ENCODE peak calls at places on chromosome 17, in five cellular contexts. C, K, J, Q and A are unnamed samples. For H3K9me3, the result is how much of the 10 kb centered on the place peaks cover.

GRCh38 chr17:81328925-81329278 is 33.8 kb upstream of the SLC38A10 start:
- DNase-seq in J (peak), K (no peak), C (no peak), Q (no peak), A (no peak)

GRCh38 chr17:75271955-75272847 is 1.2 kb upstream of the MIF4GD start:
- DNase-seq in Q (peak), J (peak), K (peak), C (peak), A (no peak)

GRCh38 chr17:39750131-39751015 is 12.6 kb downstream of the GRB7 start:
- DNase-seq in K (peak), J (no peak), C (peak), Q (peak), A (no peak)

GRCh38 chr17:79672496-79672895 is 58.2 kb upstream of the ENPP7 start:
- DNase-seq in C (no peak), K (no peak), J (no peak), Q (no peak), A (no peak)

GRCh38 chr17:46158323-46159296 is 34.6 kb downstream of the KANSL1 start:
- DNase-seq in C (no peak), J (no peak), K (no peak), Q (no peak), A (no peak)

GRCh38 chr17:79114455-79115301 is 40.1 kb downstream of the ENGASE start:
- DNase-seq in J (peak), Q (peak), K (peak), C (peak), A (peak)

GRCh38 chr17:82399030-82399429 is 19.1 kb upstream of the HEXD start:
- DNase-seq in Q (no peak), C (no peak), K (peak), J (no peak), A (no peak)

GRCh38 chr17:78001182-78001581 is 42.7 kb downstream of the TNRC6C start:
- DNase-seq in C (no peak), Q (no peak), K (no peak), J (no peak), A (no peak)

GRCh38 chr17:78935419-78936323 is 10.5 kb upstream of the TIMP2 start:
- DNase-seq in Q (no peak), J (peak), K (peak), C (peak), A (no peak)

GRCh38 chr17:39769974-39770587 is 32.3 kb downstream of the GRB7 start:
- DNase-seq in Q (peak), J (peak), C (no peak), K (no peak), A (no peak)

GRCh38 chr17:52938623-52939230 is 780.2 kb upstream of the CA10 start:
- DNase-seq in C (no peak), Q (no peak), K (no peak), J (no peak), A (no peak)
- H3K9me3 ChIP-seq in C (under half), Q (under half), K (under half), J (under half), A (under half)

GRCh38 chr17:59807892-59808509 is 84.7 kb downstream of the TUBD1 start:
- DNase-seq in C (no peak), J (no peak), K (no peak), Q (no peak), A (no peak)

GRCh38 chr17:59800530-59800942 is 92.2 kb downstream of the TUBD1 start:
- DNase-seq in C (no peak), J (peak), Q (no peak), K (no peak), A (no peak)

GRCh38 chr17:59803377-59803757 is 89.4 kb downstream of the TUBD1 start:
- DNase-seq in J (no peak), K (no peak), C (no peak), Q (no peak), A (no peak)

GRCh38 chr17:59802160-59802559 is 90.6 kb downstream of the TUBD1 start:
- DNase-seq in K (no peak), C (no peak), J (no peak), Q (no peak), A (no peak)

DNA sequence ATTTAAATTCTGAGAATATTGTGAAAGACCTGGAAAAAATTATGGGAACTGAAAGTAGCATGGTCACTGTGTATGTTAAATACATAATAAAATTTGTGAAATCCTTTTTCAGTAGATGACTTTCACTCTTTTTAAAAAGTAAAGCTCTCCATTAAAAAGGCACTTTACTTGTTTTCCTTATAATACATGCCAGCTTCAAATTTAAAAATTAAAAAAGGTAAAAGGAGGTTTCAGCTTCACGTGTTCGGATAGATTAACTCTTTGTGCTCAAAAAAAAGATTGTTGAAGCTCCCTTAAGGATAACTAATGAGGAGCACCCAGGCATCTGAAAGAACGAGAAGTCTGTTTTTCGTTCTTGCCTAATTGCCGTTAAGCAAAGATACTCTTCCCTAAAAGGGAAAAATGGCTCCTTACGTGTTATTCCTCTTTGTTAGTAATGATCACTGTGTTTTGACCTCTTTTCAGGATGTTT is 87.8 kb downstream of the TUBD1 start:
- DNase-seq in J (no peak), Q (no peak), K (no peak), C (no peak), A (no peak)
- H3K4me3 ChIP-seq in J (no peak), Q (no peak), K (peak), C (no peak), A (peak)

GRCh38 chr17:48643697-48644012 is 17.5 kb upstream of the HOXB9 start:
- DNase-seq in K (no peak), Q (no peak), J (no peak), C (no peak), A (no peak)

GRCh38 chr17:48642843-48643696 is 16.9 kb upstream of the HOXB9 start:
- DNase-seq in K (no peak), J (no peak), Q (peak), C (no peak), A (no peak)

GRCh38 chr17:48640858-48641180 is 14.7 kb upstream of the HOXB9 start:
- DNase-seq in K (no peak), J (no peak), Q (no peak), C (no peak), A (no peak)

GRCh38 chr17:48641541-48642058 is 15.4 kb upstream of the HOXB9 start:
- DNase-seq in K (no peak), C (no peak), Q (peak), J (no peak), A (no peak)

GRCh38 chr17:48642059-48642842 is 16.1 kb upstream of the HOXB9 start:
- DNase-seq in C (no peak), K (no peak), J (no peak), Q (peak), A (no peak)
- TF ChIP-seq CTCF in C (no peak), K (no peak), J (no peak), Q (peak), A (no peak)

DNA sequence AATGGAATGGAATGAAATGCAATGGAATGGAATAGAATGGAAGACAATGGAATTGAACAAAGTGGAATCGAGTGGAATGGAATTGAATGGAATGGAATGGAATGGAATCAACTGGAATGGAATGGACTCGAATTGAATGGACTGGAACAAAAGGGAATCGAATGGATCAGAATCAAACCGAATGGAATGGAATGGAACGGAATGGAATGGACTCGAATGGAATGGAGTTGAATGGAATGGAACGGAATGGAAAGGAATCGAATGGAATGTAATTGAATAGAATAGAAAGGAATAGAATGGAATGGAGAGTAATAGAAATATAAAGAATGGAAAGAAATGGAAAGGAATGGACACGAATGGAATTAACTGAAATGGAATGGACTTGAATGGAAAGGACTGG is 475.2 kb upstream of the WSB1 start:
- DNase-seq in J (no peak), C (no peak), K (no peak), Q (no peak), A (no peak)
- H3K9me3 ChIP-seq in J (under half), C (half or more), K (under half), Q (half or more), A (under half)

DNA sequence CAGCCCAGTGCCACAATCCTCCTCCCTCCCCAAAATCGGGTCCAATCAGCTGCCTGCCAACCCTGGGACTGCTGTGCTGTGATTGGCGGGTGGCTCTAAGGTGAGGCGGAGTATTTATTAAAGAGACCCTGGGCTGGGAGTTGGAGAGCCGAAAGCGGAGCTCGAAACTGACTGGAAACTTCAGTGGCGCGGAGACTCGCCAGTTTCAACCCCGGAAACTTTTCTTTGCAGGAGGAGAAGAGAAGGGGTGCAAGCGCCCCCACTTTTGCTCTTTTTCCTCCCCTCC is at the start of gene SOX9:
- DNase-seq in K (peak), Q (peak), J (peak), C (peak), A (peak)
- H3K4me3 ChIP-seq in K (peak), Q (peak), J (peak), C (peak), A (peak)

GRCh38 chr17:54172654-54173316 is 350.1 kb downstream of the KIF2B start:
- DNase-seq in K (peak), J (peak), Q (peak), C (no peak), A (no peak)
- TF ChIP-seq CTCF in K (peak), J (peak), Q (peak), C (peak), A (peak)

GRCh38 chr17:76391200-76391715 is 6.8 kb downstream of the SPHK1 start:
- DNase-seq in Q (no peak), J (no peak), C (no peak), K (no peak), A (no peak)
- H3K9me3 ChIP-seq in Q (under half), J (under half), C (under half), K (under half), A (under half)

GRCh38 chr17:31321481-31321880 is at the start of gene EVI2A:
- DNase-seq in Q (no peak), C (no peak), J (peak), K (no peak), A (no peak)

GRCh38 chr17:31319253-31319661 is 2.2 kb downstream of the EVI2A start:
- DNase-seq in Q (no peak), C (no peak), K (no peak), J (no peak), A (no peak)

GRCh38 chr17:31320791-31321190 is 631 bp downstream of the EVI2A start:
- DNase-seq in C (no peak), K (no peak), J (no peak), Q (no peak), A (no peak)

GRCh38 chr17:31318298-31319190 is 2.9 kb downstream of the EVI2A start:
- DNase-seq in Q (no peak), C (peak), K (no peak), J (no peak), A (no peak)

DNA sequence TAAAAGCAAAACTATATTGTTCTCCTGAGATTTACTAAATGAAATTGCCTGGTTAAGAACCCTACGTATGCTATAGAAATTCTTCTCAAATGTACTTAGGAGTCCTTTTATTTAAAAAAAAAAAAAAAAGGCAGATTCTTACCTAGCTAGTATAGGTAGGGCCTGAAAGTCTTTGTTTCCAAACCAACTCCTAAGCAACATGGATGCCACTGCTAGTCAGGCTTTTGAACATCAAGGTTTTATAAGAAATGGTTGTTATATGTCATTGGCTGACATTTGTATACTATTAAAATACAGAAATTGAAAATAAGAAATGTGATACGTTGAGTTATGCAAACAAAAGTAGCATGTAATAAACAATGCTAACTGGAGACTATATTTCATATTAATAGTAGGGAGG is 1.2 kb downstream of the EVI2A start:
- DNase-seq in Q (no peak), J (no peak), C (no peak), K (no peak), A (no peak)
- H3K4me3 ChIP-seq in Q (no peak), J (no peak), C (no peak), K (no peak), A (peak)

GRCh38 chr17:14297161-14297851 is 3.6 kb upstream of the HS3ST3B1 start:
- DNase-seq in J (peak), K (no peak), C (peak), Q (peak), A (peak)
- TF ChIP-seq CTCF in J (peak), K (no peak), C (peak), Q (peak), A (peak)

GRCh38 chr17:69779378-69780214 is 295.4 kb upstream of the KCNJ16 start:
- DNase-seq in J (peak), K (no peak), Q (no peak), C (no peak), A (no peak)
- H3K9me3 ChIP-seq in J (under half), K (under half), Q (under half), C (under half), A (under half)